ENCODE peak calls at places on chromosome 14, in eight cellular contexts. One of them, this sample, is unnamed.

GRCh38 chr14:100708349-100709217 is 18.1 kb upstream of the DLK1 start:
- DNase-seq in HepG2: peak; percentile 37
- DNase-seq in fibroblast of lung: peak; percentile 74
- DNase-seq in activated T-cell treated with anti-CD3 and anti-CD28 coated beads, Interleukin-2, amount 50 U/mL, for 72 hours: no peak
- DNase-seq in RWPE1: peak; percentile 52
- DNase-seq in head of caudate nucleus: no peak
- DNase-seq in NCI-H1105 treated with DMSO at 0.1 percent for 48 hours: no peak
- DNase-seq in epithelial cell of esophagus: no peak
- DNase-seq in this sample: peak; percentile 22

GRCh38 chr14:54589076-54589475 is 22.1 kb downstream of the SAMD4A start:
- DNase-seq in HepG2: no peak
- DNase-seq in fibroblast of lung: no peak
- DNase-seq in activated T-cell treated with anti-CD3 and anti-CD28 coated beads, Interleukin-2, amount 50 U/mL, for 72 hours: no peak
- DNase-seq in RWPE1: peak; percentile 20
- DNase-seq in head of caudate nucleus: no peak
- DNase-seq in NCI-H1105 treated with DMSO at 0.1 percent for 48 hours: no peak
- DNase-seq in epithelial cell of esophagus: peak; percentile 49
- DNase-seq in this sample: peak; percentile 69

GRCh38 chr14:63496837-63497400 is 46.3 kb downstream of the PPP2R5E start:
- DNase-seq in HepG2: no peak
- DNase-seq in fibroblast of lung: no peak
- DNase-seq in activated T-cell treated with anti-CD3 and anti-CD28 coated beads, Interleukin-2, amount 50 U/mL, for 72 hours: no peak
- DNase-seq in RWPE1: no peak
- DNase-seq in head of caudate nucleus: no peak
- DNase-seq in NCI-H1105 treated with DMSO at 0.1 percent for 48 hours: no peak
- DNase-seq in epithelial cell of esophagus: no peak
- DNase-seq in this sample: no peak

GRCh38 chr14:85279407-85279806 is 250.5 kb upstream of the FLRT2 start:
- DNase-seq in HepG2: no peak
- DNase-seq in fibroblast of lung: no peak
- DNase-seq in activated T-cell treated with anti-CD3 and anti-CD28 coated beads, Interleukin-2, amount 50 U/mL, for 72 hours: no peak
- DNase-seq in RWPE1: no peak
- DNase-seq in head of caudate nucleus: no peak
- DNase-seq in NCI-H1105 treated with DMSO at 0.1 percent for 48 hours: no peak
- DNase-seq in epithelial cell of esophagus: no peak
- DNase-seq in this sample: no peak

GRCh38 chr14:68458840-68459469 is 333.9 kb downstream of the ZFP36L1 start:
- DNase-seq in HepG2: peak; percentile 95
- DNase-seq in fibroblast of lung: peak; percentile 79
- DNase-seq in activated T-cell treated with anti-CD3 and anti-CD28 coated beads, Interleukin-2, amount 50 U/mL, for 72 hours: no peak
- DNase-seq in RWPE1: peak; percentile 78
- DNase-seq in head of caudate nucleus: no peak
- DNase-seq in NCI-H1105 treated with DMSO at 0.1 percent for 48 hours: peak; percentile 69
- DNase-seq in epithelial cell of esophagus: peak; percentile 87
- DNase-seq in this sample: peak; percentile 87

GRCh38 chr14:70731447-70732239 is 77.7 kb downstream of the MAP3K9 start:
- DNase-seq in HepG2: no peak
- DNase-seq in fibroblast of lung: no peak
- DNase-seq in activated T-cell treated with anti-CD3 and anti-CD28 coated beads, Interleukin-2, amount 50 U/mL, for 72 hours: no peak
- DNase-seq in RWPE1: no peak
- DNase-seq in head of caudate nucleus: no peak
- DNase-seq in NCI-H1105 treated with DMSO at 0.1 percent for 48 hours: no peak
- DNase-seq in epithelial cell of esophagus: peak; percentile 68
- DNase-seq in this sample: no peak

GRCh38 chr14:96497586-96497985 is 4.6 kb upstream of the PAPOLA start:
- DNase-seq in HepG2: no peak
- DNase-seq in fibroblast of lung: no peak
- DNase-seq in activated T-cell treated with anti-CD3 and anti-CD28 coated beads, Interleukin-2, amount 50 U/mL, for 72 hours: no peak
- DNase-seq in RWPE1: no peak
- DNase-seq in head of caudate nucleus: no peak
- DNase-seq in NCI-H1105 treated with DMSO at 0.1 percent for 48 hours: no peak
- DNase-seq in epithelial cell of esophagus: no peak
- DNase-seq in this sample: no peak

GRCh38 chr14:36767603-36768281 is 106.1 kb downstream of the PAX9 start:
- DNase-seq in HepG2: no peak
- DNase-seq in fibroblast of lung: no peak
- DNase-seq in activated T-cell treated with anti-CD3 and anti-CD28 coated beads, Interleukin-2, amount 50 U/mL, for 72 hours: no peak
- DNase-seq in RWPE1: peak; percentile 77
- DNase-seq in head of caudate nucleus: no peak
- DNase-seq in NCI-H1105 treated with DMSO at 0.1 percent for 48 hours: peak; percentile 71
- DNase-seq in epithelial cell of esophagus: peak; percentile 99
- DNase-seq in this sample: no peak

GRCh38 chr14:74608959-74609611 is 3.0 kb downstream of the LTBP2 start:
- DNase-seq in HepG2: peak; percentile 67
- DNase-seq in fibroblast of lung: peak; percentile 91
- DNase-seq in activated T-cell treated with anti-CD3 and anti-CD28 coated beads, Interleukin-2, amount 50 U/mL, for 72 hours: peak; percentile 84
- DNase-seq in RWPE1: peak; percentile 58
- DNase-seq in head of caudate nucleus: peak; percentile 89
- DNase-seq in NCI-H1105 treated with DMSO at 0.1 percent for 48 hours: peak; percentile 98
- DNase-seq in epithelial cell of esophagus: peak; percentile 88
- DNase-seq in this sample: peak; percentile 89

GRCh38 chr14:21104448-21105060 is 3.7 kb downstream of the TMEM253 start:
- DNase-seq in HepG2: no peak
- DNase-seq in fibroblast of lung: peak; percentile 81
- DNase-seq in activated T-cell treated with anti-CD3 and anti-CD28 coated beads, Interleukin-2, amount 50 U/mL, for 72 hours: peak; percentile 66
- DNase-seq in RWPE1: peak; percentile 73
- DNase-seq in head of caudate nucleus: peak; percentile 87
- DNase-seq in NCI-H1105 treated with DMSO at 0.1 percent for 48 hours: peak; percentile 86
- DNase-seq in epithelial cell of esophagus: peak; percentile 88
- DNase-seq in this sample: peak; percentile 77

GRCh38 chr14:68541128-68541896 is 251.6 kb downstream of the ZFP36L1 start:
- DNase-seq in HepG2: no peak
- DNase-seq in fibroblast of lung: no peak
- DNase-seq in activated T-cell treated with anti-CD3 and anti-CD28 coated beads, Interleukin-2, amount 50 U/mL, for 72 hours: no peak
- DNase-seq in RWPE1: no peak
- DNase-seq in head of caudate nucleus: no peak
- DNase-seq in NCI-H1105 treated with DMSO at 0.1 percent for 48 hours: no peak
- DNase-seq in epithelial cell of esophagus: no peak
- DNase-seq in this sample: no peak

GRCh38 chr14:61860294-61860918 is 98.2 kb downstream of the SNAPC1 start:
- DNase-seq in HepG2: peak; percentile 34
- DNase-seq in fibroblast of lung: peak; percentile 37
- DNase-seq in activated T-cell treated with anti-CD3 and anti-CD28 coated beads, Interleukin-2, amount 50 U/mL, for 72 hours: peak; percentile 66
- DNase-seq in RWPE1: peak; percentile 65
- DNase-seq in head of caudate nucleus: peak; percentile 62
- DNase-seq in NCI-H1105 treated with DMSO at 0.1 percent for 48 hours: peak; percentile 27
- DNase-seq in epithelial cell of esophagus: peak; percentile 69
- DNase-seq in this sample: peak; percentile 42

GRCh38 chr14:31835049-31835448 is 242.1 kb upstream of the ARHGAP5 start:
- DNase-seq in HepG2: no peak
- DNase-seq in fibroblast of lung: no peak
- DNase-seq in activated T-cell treated with anti-CD3 and anti-CD28 coated beads, Interleukin-2, amount 50 U/mL, for 72 hours: no peak
- DNase-seq in RWPE1: no peak
- DNase-seq in head of caudate nucleus: no peak
- DNase-seq in NCI-H1105 treated with DMSO at 0.1 percent for 48 hours: no peak
- DNase-seq in epithelial cell of esophagus: peak; percentile 52
- DNase-seq in this sample: no peak

GRCh38 chr14:72583316-72584272 is 310.3 kb downstream of the DPF3 start:
- DNase-seq in HepG2: no peak
- DNase-seq in fibroblast of lung: no peak
- DNase-seq in activated T-cell treated with anti-CD3 and anti-CD28 coated beads, Interleukin-2, amount 50 U/mL, for 72 hours: no peak
- DNase-seq in RWPE1: no peak
- DNase-seq in head of caudate nucleus: no peak
- DNase-seq in NCI-H1105 treated with DMSO at 0.1 percent for 48 hours: no peak
- DNase-seq in epithelial cell of esophagus: no peak
- DNase-seq in this sample: peak; percentile 29

GRCh38 chr14:46488374-46488773 is 163.2 kb downstream of the RPL10L start:
- DNase-seq in HepG2: no peak
- DNase-seq in fibroblast of lung: no peak
- DNase-seq in activated T-cell treated with anti-CD3 and anti-CD28 coated beads, Interleukin-2, amount 50 U/mL, for 72 hours: no peak
- DNase-seq in RWPE1: peak; percentile 8
- DNase-seq in head of caudate nucleus: no peak
- DNase-seq in NCI-H1105 treated with DMSO at 0.1 percent for 48 hours: no peak
- DNase-seq in epithelial cell of esophagus: peak; percentile 70
- DNase-seq in this sample: no peak

GRCh38 chr14:102629700-102630365 is 37.4 kb downstream of the RCOR1 start:
- DNase-seq in HepG2: no peak
- DNase-seq in fibroblast of lung: peak; percentile 36
- DNase-seq in activated T-cell treated with anti-CD3 and anti-CD28 coated beads, Interleukin-2, amount 50 U/mL, for 72 hours: no peak
- DNase-seq in RWPE1: no peak
- DNase-seq in head of caudate nucleus: no peak
- DNase-seq in NCI-H1105 treated with DMSO at 0.1 percent for 48 hours: no peak
- DNase-seq in epithelial cell of esophagus: no peak
- DNase-seq in this sample: peak; percentile 25

GRCh38 chr14:68416156-68416555 is 376.7 kb downstream of the ZFP36L1 start:
- DNase-seq in HepG2: no peak
- DNase-seq in fibroblast of lung: no peak
- DNase-seq in activated T-cell treated with anti-CD3 and anti-CD28 coated beads, Interleukin-2, amount 50 U/mL, for 72 hours: no peak
- DNase-seq in RWPE1: no peak
- DNase-seq in head of caudate nucleus: no peak
- DNase-seq in NCI-H1105 treated with DMSO at 0.1 percent for 48 hours: no peak
- DNase-seq in epithelial cell of esophagus: no peak
- DNase-seq in this sample: no peak

GRCh38 chr14:21874946-21875345 is 201.3 kb upstream of the OR4E1 start:
- DNase-seq in HepG2: no peak
- DNase-seq in fibroblast of lung: no peak
- DNase-seq in activated T-cell treated with anti-CD3 and anti-CD28 coated beads, Interleukin-2, amount 50 U/mL, for 72 hours: no peak
- DNase-seq in RWPE1: no peak
- DNase-seq in head of caudate nucleus: no peak
- DNase-seq in NCI-H1105 treated with DMSO at 0.1 percent for 48 hours: no peak
- DNase-seq in epithelial cell of esophagus: no peak
- DNase-seq in this sample: no peak

GRCh38 chr14:32473476-32473875 is 144.4 kb downstream of the AKAP6 start:
- DNase-seq in HepG2: peak; percentile 69
- DNase-seq in fibroblast of lung: no peak
- DNase-seq in activated T-cell treated with anti-CD3 and anti-CD28 coated beads, Interleukin-2, amount 50 U/mL, for 72 hours: no peak
- DNase-seq in RWPE1: peak; percentile 94
- DNase-seq in head of caudate nucleus: no peak
- DNase-seq in NCI-H1105 treated with DMSO at 0.1 percent for 48 hours: no peak
- DNase-seq in epithelial cell of esophagus: peak; percentile 99
- DNase-seq in this sample: no peak

GRCh38 chr14:51638071-51638944 is 13.4 kb upstream of the FRMD6 start:
- DNase-seq in HepG2: peak; percentile 75
- DNase-seq in fibroblast of lung: no peak
- DNase-seq in activated T-cell treated with anti-CD3 and anti-CD28 coated beads, Interleukin-2, amount 50 U/mL, for 72 hours: no peak
- DNase-seq in RWPE1: no peak
- DNase-seq in head of caudate nucleus: no peak
- DNase-seq in NCI-H1105 treated with DMSO at 0.1 percent for 48 hours: no peak
- DNase-seq in epithelial cell of esophagus: no peak
- DNase-seq in this sample: no peak

GRCh38 chr14:103908580-103908979 is 19.7 kb upstream of the TDRD9 start:
- DNase-seq in HepG2: no peak
- DNase-seq in fibroblast of lung: no peak
- DNase-seq in activated T-cell treated with anti-CD3 and anti-CD28 coated beads, Interleukin-2, amount 50 U/mL, for 72 hours: peak; percentile 19
- DNase-seq in RWPE1: no peak
- DNase-seq in head of caudate nucleus: no peak
- DNase-seq in NCI-H1105 treated with DMSO at 0.1 percent for 48 hours: no peak
- DNase-seq in epithelial cell of esophagus: no peak
- DNase-seq in this sample: no peak

GRCh38 chr14:65203574-65203973 is 101.3 kb upstream of the MAX start:
- DNase-seq in HepG2: no peak
- DNase-seq in fibroblast of lung: no peak
- DNase-seq in activated T-cell treated with anti-CD3 and anti-CD28 coated beads, Interleukin-2, amount 50 U/mL, for 72 hours: no peak
- DNase-seq in RWPE1: no peak
- DNase-seq in head of caudate nucleus: no peak
- DNase-seq in NCI-H1105 treated with DMSO at 0.1 percent for 48 hours: no peak
- DNase-seq in epithelial cell of esophagus: no peak
- DNase-seq in this sample: no peak

GRCh38 chr14:103696027-103696402 is 19.2 kb downstream of the XRCC3 start:
- DNase-seq in HepG2: no peak
- DNase-seq in fibroblast of lung: no peak
- DNase-seq in activated T-cell treated with anti-CD3 and anti-CD28 coated beads, Interleukin-2, amount 50 U/mL, for 72 hours: no peak
- DNase-seq in RWPE1: no peak
- DNase-seq in head of caudate nucleus: peak; percentile 44
- DNase-seq in NCI-H1105 treated with DMSO at 0.1 percent for 48 hours: no peak
- DNase-seq in epithelial cell of esophagus: no peak
- DNase-seq in this sample: no peak

GRCh38 chr14:65079201-65079600 is 23.1 kb downstream of the MAX start:
- DNase-seq in HepG2: no peak
- DNase-seq in fibroblast of lung: no peak
- DNase-seq in activated T-cell treated with anti-CD3 and anti-CD28 coated beads, Interleukin-2, amount 50 U/mL, for 72 hours: no peak
- DNase-seq in RWPE1: no peak
- DNase-seq in head of caudate nucleus: no peak
- DNase-seq in NCI-H1105 treated with DMSO at 0.1 percent for 48 hours: no peak
- DNase-seq in epithelial cell of esophagus: no peak
- DNase-seq in this sample: no peak

GRCh38 chr14:68622856-68623255 is 170.0 kb downstream of the ZFP36L1 start:
- DNase-seq in HepG2: no peak
- DNase-seq in fibroblast of lung: no peak
- DNase-seq in activated T-cell treated with anti-CD3 and anti-CD28 coated beads, Interleukin-2, amount 50 U/mL, for 72 hours: no peak
- DNase-seq in RWPE1: no peak
- DNase-seq in head of caudate nucleus: no peak
- DNase-seq in NCI-H1105 treated with DMSO at 0.1 percent for 48 hours: peak; percentile 91
- DNase-seq in epithelial cell of esophagus: no peak
- DNase-seq in this sample: no peak

GRCh38 chr14:33357225-33358010 is 418.7 kb downstream of the NPAS3 start:
- DNase-seq in HepG2: no peak
- DNase-seq in fibroblast of lung: no peak
- DNase-seq in activated T-cell treated with anti-CD3 and anti-CD28 coated beads, Interleukin-2, amount 50 U/mL, for 72 hours: no peak
- DNase-seq in RWPE1: no peak
- DNase-seq in head of caudate nucleus: peak; percentile 52
- DNase-seq in NCI-H1105 treated with DMSO at 0.1 percent for 48 hours: no peak
- DNase-seq in epithelial cell of esophagus: no peak
- DNase-seq in this sample: no peak

GRCh38 chr14:45838597-45838996 is 585.6 kb upstream of the MIS18BP1 start:
- DNase-seq in HepG2: no peak
- DNase-seq in fibroblast of lung: no peak
- DNase-seq in activated T-cell treated with anti-CD3 and anti-CD28 coated beads, Interleukin-2, amount 50 U/mL, for 72 hours: no peak
- DNase-seq in RWPE1: peak; percentile 1
- DNase-seq in head of caudate nucleus: no peak
- DNase-seq in NCI-H1105 treated with DMSO at 0.1 percent for 48 hours: peak; percentile 62
- DNase-seq in epithelial cell of esophagus: peak; percentile 37
- DNase-seq in this sample: no peak

GRCh38 chr14:79077096-79077495 is 906.9 kb downstream of the NRXN3 start:
- DNase-seq in HepG2: no peak
- DNase-seq in fibroblast of lung: no peak
- DNase-seq in activated T-cell treated with anti-CD3 and anti-CD28 coated beads, Interleukin-2, amount 50 U/mL, for 72 hours: no peak
- DNase-seq in RWPE1: no peak
- DNase-seq in head of caudate nucleus: no peak
- DNase-seq in NCI-H1105 treated with DMSO at 0.1 percent for 48 hours: no peak
- DNase-seq in epithelial cell of esophagus: peak; percentile 24
- DNase-seq in this sample: no peak

GRCh38 chr14:57405562-57405961 is 15.2 kb downstream of the NAA30 start:
- DNase-seq in HepG2: no peak
- DNase-seq in fibroblast of lung: no peak
- DNase-seq in activated T-cell treated with anti-CD3 and anti-CD28 coated beads, Interleukin-2, amount 50 U/mL, for 72 hours: no peak
- DNase-seq in RWPE1: no peak
- DNase-seq in head of caudate nucleus: no peak
- DNase-seq in NCI-H1105 treated with DMSO at 0.1 percent for 48 hours: no peak
- DNase-seq in epithelial cell of esophagus: no peak
- DNase-seq in this sample: no peak

GRCh38 chr14:85205875-85206274 is 324.1 kb upstream of the FLRT2 start:
- DNase-seq in HepG2: no peak
- DNase-seq in fibroblast of lung: no peak
- DNase-seq in activated T-cell treated with anti-CD3 and anti-CD28 coated beads, Interleukin-2, amount 50 U/mL, for 72 hours: no peak
- DNase-seq in RWPE1: no peak
- DNase-seq in head of caudate nucleus: no peak
- DNase-seq in NCI-H1105 treated with DMSO at 0.1 percent for 48 hours: no peak
- DNase-seq in epithelial cell of esophagus: no peak
- DNase-seq in this sample: no peak

GRCh38 chr14:95490727-95491451 is 25.6 kb downstream of the SYNE3 start:
- DNase-seq in HepG2: no peak
- DNase-seq in fibroblast of lung: peak; percentile 40
- DNase-seq in activated T-cell treated with anti-CD3 and anti-CD28 coated beads, Interleukin-2, amount 50 U/mL, for 72 hours: no peak
- DNase-seq in RWPE1: peak; percentile 31
- DNase-seq in head of caudate nucleus: no peak
- DNase-seq in NCI-H1105 treated with DMSO at 0.1 percent for 48 hours: no peak
- DNase-seq in epithelial cell of esophagus: peak; percentile 68
- DNase-seq in this sample: no peak

GRCh38 chr14:35900741-35901140 is 74.6 kb downstream of the BRMS1L start:
- DNase-seq in HepG2: no peak
- DNase-seq in fibroblast of lung: no peak
- DNase-seq in activated T-cell treated with anti-CD3 and anti-CD28 coated beads, Interleukin-2, amount 50 U/mL, for 72 hours: no peak
- DNase-seq in RWPE1: no peak
- DNase-seq in head of caudate nucleus: no peak
- DNase-seq in NCI-H1105 treated with DMSO at 0.1 percent for 48 hours: no peak
- DNase-seq in epithelial cell of esophagus: no peak
- DNase-seq in this sample: no peak

GRCh38 chr14:28760431-28760996 is 6.1 kb upstream of the FOXG1 start:
- DNase-seq in HepG2: no peak
- DNase-seq in fibroblast of lung: no peak
- DNase-seq in activated T-cell treated with anti-CD3 and anti-CD28 coated beads, Interleukin-2, amount 50 U/mL, for 72 hours: no peak
- DNase-seq in RWPE1: no peak
- DNase-seq in head of caudate nucleus: no peak
- DNase-seq in NCI-H1105 treated with DMSO at 0.1 percent for 48 hours: no peak
- DNase-seq in epithelial cell of esophagus: no peak
- DNase-seq in this sample: no peak